ENCODE peak calls at places on chromosomes 16 and 17, in four cellular contexts. One of them, this sample, is unnamed.

GRCh38 chr17:27496005-27496404 is 39.8 kb downstream of the KSR1 start:
- DNase-seq in IMR-90: no peak
- DNase-seq in BE2C: no peak
- DNase-seq in brain microvascular endothelial cell: no peak
- DNase-seq in this sample: no peak

GRCh38 chr17:45729284-45729907 is 54.7 kb upstream of the CRHR1 start:
- DNase-seq in BE2C: no peak
- DNase-seq in brain microvascular endothelial cell: no peak
- DNase-seq in IMR-90: no peak
- DNase-seq in this sample: no peak

GRCh38 chr17:1043601-1044251 is 46.8 kb downstream of the TIMM22 start:
- DNase-seq in IMR-90: no peak
- DNase-seq in BE2C: peak; percentile 55
- DNase-seq in brain microvascular endothelial cell: peak; percentile 45
- DNase-seq in this sample: no peak

GRCh38 chr16:48507886-48508285 is 102.1 kb downstream of the N4BP1 start:
- DNase-seq in IMR-90: no peak
- DNase-seq in BE2C: no peak
- DNase-seq in brain microvascular endothelial cell: no peak
- DNase-seq in this sample: no peak

GRCh38 chr16:67249762-67250327 is 1.1 kb downstream of the SLC9A5 start:
- DNase-seq in brain microvascular endothelial cell: no peak
- DNase-seq in BE2C: no peak
- DNase-seq in IMR-90: peak; percentile 35
- DNase-seq in this sample: no peak

GRCh38 chr17:30964878-30965277 is 6.0 kb upstream of the RNF135 start:
- DNase-seq in IMR-90: peak; percentile 40
- DNase-seq in brain microvascular endothelial cell: peak; percentile 24
- DNase-seq in BE2C: no peak
- DNase-seq in this sample: no peak

GRCh38 chr16:11160676-11161115 is 95.3 kb downstream of the SOCS1 start:
- DNase-seq in BE2C: no peak
- DNase-seq in IMR-90: no peak
- DNase-seq in brain microvascular endothelial cell: no peak
- DNase-seq in this sample: no peak

GRCh38 chr17:65868881-65869280 is 307.4 kb upstream of the AXIN2 start:
- DNase-seq in BE2C: no peak
- DNase-seq in IMR-90: no peak
- DNase-seq in brain microvascular endothelial cell: no peak
- DNase-seq in this sample: no peak

GRCh38 chr17:55098765-55099164 is 130.2 kb downstream of the STXBP4 start:
- DNase-seq in IMR-90: no peak
- DNase-seq in brain microvascular endothelial cell: no peak
- DNase-seq in BE2C: no peak
- DNase-seq in this sample: no peak

GRCh38 chr16:5412721-5413120 is 315.1 kb upstream of the EEF2KMT start:
- DNase-seq in BE2C: peak; percentile 69
- DNase-seq in brain microvascular endothelial cell: no peak
- DNase-seq in IMR-90: no peak
- DNase-seq in this sample: no peak

GRCh38 chr17:55520402-55520801 is 9.2 kb upstream of the SMIM36 start:
- DNase-seq in IMR-90: no peak
- DNase-seq in brain microvascular endothelial cell: no peak
- DNase-seq in BE2C: no peak
- DNase-seq in this sample: no peak

GRCh38 chr17:75232786-75233185 is 27.3 kb downstream of the NUP85 start:
- DNase-seq in BE2C: no peak
- DNase-seq in brain microvascular endothelial cell: no peak
- DNase-seq in IMR-90: no peak
- DNase-seq in this sample: no peak

GRCh38 chr16:49799172-49799571 is 56.7 kb downstream of the ZNF423 start:
- DNase-seq in brain microvascular endothelial cell: no peak
- DNase-seq in BE2C: no peak
- DNase-seq in IMR-90: no peak
- DNase-seq in this sample: no peak

GRCh38 chr16:68969338-68969737 is 126.0 kb downstream of the TANGO6 start:
- DNase-seq in BE2C: no peak
- DNase-seq in brain microvascular endothelial cell: no peak
- DNase-seq in IMR-90: no peak
- DNase-seq in this sample: no peak

GRCh38 chr17:29251969-29252866 is 5.6 kb downstream of the CRYBA1 start:
- DNase-seq in IMR-90: peak; percentile 50
- DNase-seq in BE2C: no peak
- DNase-seq in brain microvascular endothelial cell: no peak
- DNase-seq in this sample: peak; percentile 12

GRCh38 chr16:50916040-50916439 is 174.2 kb downstream of the CYLD start:
- DNase-seq in brain microvascular endothelial cell: no peak
- DNase-seq in BE2C: no peak
- DNase-seq in IMR-90: no peak
- DNase-seq in this sample: no peak

GRCh38 chr17:77854083-77854758 is 104.3 kb upstream of the TNRC6C start:
- DNase-seq in IMR-90: no peak
- DNase-seq in brain microvascular endothelial cell: no peak
- DNase-seq in BE2C: no peak
- DNase-seq in this sample: no peak

GRCh38 chr16:69767459-69768229 is 5.5 kb downstream of the WWP2 start:
- DNase-seq in BE2C: no peak
- DNase-seq in IMR-90: no peak
- DNase-seq in brain microvascular endothelial cell: no peak
- DNase-seq in this sample: no peak

GRCh38 chr16:73214825-73215481 is 167.0 kb upstream of the ZFHX3 start:
- DNase-seq in brain microvascular endothelial cell: peak; percentile 87
- DNase-seq in BE2C: no peak
- DNase-seq in IMR-90: peak; percentile 93
- DNase-seq in this sample: peak; percentile 92

GRCh38 chr17:1920948-1921351 is 91.1 kb downstream of the RPA1 start:
- DNase-seq in IMR-90: no peak
- DNase-seq in brain microvascular endothelial cell: no peak
- DNase-seq in BE2C: no peak
- DNase-seq in this sample: no peak

GRCh38 chr16:86248325-86248905 is 261.9 kb upstream of the FOXF1 start:
- DNase-seq in brain microvascular endothelial cell: no peak
- DNase-seq in IMR-90: no peak
- DNase-seq in BE2C: no peak
- DNase-seq in this sample: no peak

GRCh38 chr16:67084345-67085028 is 25.3 kb upstream of the PHAF1 start:
- DNase-seq in IMR-90: peak; percentile 52
- DNase-seq in BE2C: no peak
- DNase-seq in brain microvascular endothelial cell: no peak
- DNase-seq in this sample: no peak

GRCh38 chr16:86198201-86199118 is 299.5 kb downstream of the IRF8 start:
- DNase-seq in IMR-90: no peak
- DNase-seq in brain microvascular endothelial cell: no peak
- DNase-seq in BE2C: no peak
- DNase-seq in this sample: no peak

GRCh38 chr16:76294691-76295214 is 17.6 kb downstream of the CNTNAP4 start:
- DNase-seq in brain microvascular endothelial cell: no peak
- DNase-seq in BE2C: no peak
- DNase-seq in IMR-90: no peak
- DNase-seq in this sample: no peak

GRCh38 chr17:76079577-76080206 is 710 bp downstream of the ZACN start:
- DNase-seq in IMR-90: no peak
- DNase-seq in BE2C: no peak
- DNase-seq in brain microvascular endothelial cell: no peak
- DNase-seq in this sample: no peak

GRCh38 chr17:31907342-31907975 is 6.0 kb upstream of the UTP6 start:
- DNase-seq in IMR-90: peak; percentile 70
- DNase-seq in BE2C: peak; percentile 18
- DNase-seq in brain microvascular endothelial cell: no peak
- DNase-seq in this sample: no peak

GRCh38 chr17:46266656-46267544 is 28.0 kb upstream of the LRRC37A start:
- DNase-seq in IMR-90: peak; percentile 82
- DNase-seq in BE2C: peak; percentile 90
- DNase-seq in brain microvascular endothelial cell: peak; percentile 69
- DNase-seq in this sample: no peak

DNA sequence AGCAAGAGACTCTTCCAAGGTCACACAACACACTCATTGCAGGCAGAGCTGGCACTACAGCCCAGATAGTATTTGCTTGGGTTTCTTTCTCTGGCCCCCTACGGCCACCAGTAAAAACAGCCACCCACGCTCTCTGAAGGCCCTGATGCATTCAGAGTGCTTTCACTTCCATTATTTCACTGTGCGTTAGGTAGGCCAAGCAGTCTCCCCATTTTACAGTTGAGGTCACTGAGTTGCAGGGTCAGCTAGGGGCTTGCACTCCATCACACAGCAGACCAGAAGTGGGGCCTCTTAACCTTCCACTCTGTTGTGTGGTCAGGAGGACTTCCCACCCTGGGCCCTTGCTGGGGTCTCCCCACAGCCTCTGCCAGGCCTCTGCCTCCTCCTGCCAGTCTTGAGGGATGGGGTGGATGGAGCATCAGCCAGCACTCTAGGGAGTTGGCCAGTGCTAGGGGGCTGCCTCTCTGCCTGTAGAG is 2.5 kb downstream of the TBX21 start:
- DNase-seq in BE2C: no peak
- DNase-seq in brain microvascular endothelial cell: no peak
- DNase-seq in IMR-90: no peak
- DNase-seq in this sample: no peak
- TF ChIP-seq CTCF in BE2C: no peak
- TF ChIP-seq CTCF in brain microvascular endothelial cell: no peak
- TF ChIP-seq CTCF in IMR-90: no peak
- TF ChIP-seq CTCF in this sample: no peak

GRCh38 chr17:56679148-56679766 is 85.8 kb downstream of the NOG start:
- DNase-seq in brain microvascular endothelial cell: no peak
- DNase-seq in BE2C: no peak
- DNase-seq in IMR-90: peak; percentile 56
- DNase-seq in this sample: no peak
- H3K4me3 ChIP-seq in brain microvascular endothelial cell: peak overlapping the region; percentile 42
- H3K4me3 ChIP-seq in BE2C: no peak overlapping the region
- H3K4me3 ChIP-seq in IMR-90: no peak overlapping the region
- H3K4me3 ChIP-seq in this sample: peak overlapping the region; percentile 19

GRCh38 chr17:18155179-18155578 is 28.4 kb upstream of the ALKBH5 start:
- DNase-seq in BE2C: no peak
- DNase-seq in brain microvascular endothelial cell: no peak
- DNase-seq in IMR-90: no peak
- DNase-seq in this sample: no peak
- TF ChIP-seq CTCF in BE2C: no peak
- TF ChIP-seq CTCF in brain microvascular endothelial cell: no peak
- TF ChIP-seq CTCF in IMR-90: no peak
- TF ChIP-seq CTCF in this sample: no peak

DNA sequence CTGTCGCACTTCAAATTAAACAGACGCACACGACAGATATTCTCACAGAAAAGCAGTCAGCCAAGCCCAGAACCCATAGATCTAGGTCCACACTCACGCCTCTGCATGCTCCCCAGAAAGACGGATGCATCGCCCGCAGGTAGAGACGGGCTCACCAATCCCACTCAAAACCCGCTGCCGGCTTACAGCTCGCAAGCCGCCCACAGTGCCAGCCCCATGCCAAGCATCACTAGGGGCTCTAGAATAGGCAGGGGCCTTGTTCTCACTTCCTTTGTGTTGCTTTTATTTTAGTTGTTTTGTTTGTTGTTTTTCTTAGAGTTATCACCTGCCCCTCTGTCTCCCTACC is 336 bp upstream of the BMERB1 start:
- DNase-seq in IMR-90: no peak
- DNase-seq in brain microvascular endothelial cell: no peak
- DNase-seq in BE2C: peak; percentile 8
- DNase-seq in this sample: no peak
- H3K4me3 ChIP-seq in IMR-90: peak overlapping the region; percentile 71
- H3K4me3 ChIP-seq in brain microvascular endothelial cell: peak overlapping the region; percentile 88
- H3K4me3 ChIP-seq in BE2C: peak overlapping the region; percentile 59
- H3K4me3 ChIP-seq in this sample: peak overlapping the region; percentile 87

DNA sequence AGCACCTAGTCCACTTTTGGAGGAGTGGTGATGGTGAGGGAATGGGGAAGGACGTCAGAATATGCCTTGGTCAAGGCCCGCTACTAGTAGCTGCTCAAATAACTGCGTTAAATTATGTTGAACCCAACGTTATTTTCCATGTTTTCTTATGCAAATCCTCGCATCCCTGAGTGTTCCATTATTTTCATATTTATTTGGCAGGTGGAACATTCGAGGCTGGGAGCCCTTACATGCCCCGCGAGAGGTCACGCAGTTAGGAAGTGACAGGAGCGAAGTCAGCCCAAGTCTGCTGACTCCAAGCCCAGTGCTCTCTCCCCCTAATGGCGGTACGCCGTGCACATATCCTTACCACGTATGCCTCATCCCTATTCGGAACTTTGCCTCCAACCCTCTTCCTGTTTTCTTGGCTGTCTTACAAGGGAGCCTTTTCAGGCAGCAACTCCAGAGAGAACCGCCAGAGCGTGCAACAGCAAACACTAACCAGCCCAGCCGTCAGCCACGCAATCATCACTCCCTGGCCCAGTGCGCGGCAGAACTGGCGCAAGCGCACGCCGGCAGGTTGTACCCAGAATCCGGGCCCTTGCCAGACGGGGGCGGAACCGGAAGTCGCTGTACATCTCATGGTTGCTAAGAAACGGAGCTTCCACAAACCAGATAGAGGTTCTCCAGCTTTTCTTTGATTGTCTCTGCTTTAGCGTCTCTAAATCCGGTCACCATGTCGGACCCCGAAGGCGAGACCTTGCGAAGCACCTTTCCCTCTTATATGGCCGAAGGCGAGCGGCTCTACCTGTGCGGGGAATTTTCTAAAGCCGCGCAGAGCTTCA is at the start of gene ODAD4:
- DNase-seq in brain microvascular endothelial cell: peak; percentile 98
- DNase-seq in BE2C: peak; percentile 98
- DNase-seq in IMR-90: peak; percentile 98
- DNase-seq in this sample: peak; percentile 96
- TF ChIP-seq CTCF in brain microvascular endothelial cell: peak; percentile 75
- TF ChIP-seq CTCF in BE2C: peak; percentile 54
- TF ChIP-seq CTCF in IMR-90: peak; percentile 65
- TF ChIP-seq CTCF in this sample: peak; percentile 33

DNA sequence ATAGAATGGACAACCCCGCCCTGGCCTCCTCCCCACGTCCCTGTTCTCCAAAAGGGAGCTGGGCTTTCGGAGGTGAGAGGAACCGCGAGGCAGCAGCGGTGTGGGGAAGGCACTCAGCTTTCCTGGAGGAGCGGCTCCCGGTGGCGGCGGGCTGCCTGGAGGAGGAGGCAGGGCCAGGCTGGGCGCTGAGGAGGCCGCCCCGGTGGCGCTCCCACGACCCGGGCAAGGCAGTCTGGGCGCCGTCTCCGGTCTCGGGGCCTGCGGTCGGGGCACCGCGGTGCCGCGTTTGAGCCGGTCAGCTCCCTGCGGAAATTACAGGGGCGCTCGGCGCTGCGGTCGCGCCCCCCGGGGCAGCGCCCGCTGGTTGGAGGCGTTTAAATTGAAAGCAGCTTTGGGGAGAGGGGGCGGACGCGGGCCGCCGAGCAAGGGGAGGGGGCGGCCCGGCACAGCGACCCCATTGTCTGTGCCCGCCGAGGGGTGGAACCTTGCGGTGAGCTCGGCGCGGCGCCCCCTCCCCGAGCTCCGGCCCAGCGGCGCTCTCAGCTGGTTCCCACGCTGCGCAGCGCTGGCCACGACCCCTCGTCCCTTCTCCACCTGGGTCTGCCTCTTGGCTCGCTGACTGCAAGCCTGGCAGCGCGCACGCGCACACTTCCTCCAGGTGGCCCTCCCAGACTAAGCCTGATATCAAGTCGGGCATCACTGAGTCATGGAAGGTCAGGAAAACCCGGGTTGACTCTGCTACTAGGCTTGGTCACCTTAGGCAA is 58.7 kb upstream of the DLX4 start:
- DNase-seq in IMR-90: no peak
- DNase-seq in BE2C: peak; percentile 48
- DNase-seq in brain microvascular endothelial cell: peak; percentile 9
- DNase-seq in this sample: no peak
- H3K4me3 ChIP-seq in IMR-90: no peak overlapping the region
- H3K4me3 ChIP-seq in BE2C: peak overlapping the region; percentile 19
- H3K4me3 ChIP-seq in brain microvascular endothelial cell: no peak overlapping the region
- H3K4me3 ChIP-seq in this sample: no peak overlapping the region